ENCODE peak calls at places on chromosome 9, in five cellular contexts. U is skeletal muscle cell, G is psoas muscle, T is upper lobe of left lung, H is RWPE2. S is an unnamed sample.

GRCh38 chr9:126643945-126644527 is 30.3 kb downstream of the LMX1B start:
- DNase-seq in G (no peak), H (no peak), U (no peak), T (peak; percentile 56), S (no peak)

GRCh38 chr9:126989847-126990821 is 75.6 kb downstream of the RALGPS1 start:
- DNase-seq in H (no peak), U (no peak), G (peak; percentile 81), T (no peak), S (no peak)

GRCh38 chr9:26245072-26245471 is 566.8 kb upstream of the TUSC1 start:
- DNase-seq in T (no peak), H (no peak), U (peak; percentile 62), G (no peak), S (no peak)

GRCh38 chr9:119533509-119533908 is 164.3 kb upstream of the BRINP1 start:
- DNase-seq in H (no peak), U (no peak), G (no peak), T (no peak), S (no peak)

GRCh38 chr9:19232830-19233194 is 2.3 kb downstream of the DENND4C start:
- DNase-seq in G (no peak), T (no peak), U (no peak), H (no peak), S (no peak)

GRCh38 chr9:13800776-13801175 is 513.2 kb downstream of the NFIB start:
- DNase-seq in T (no peak), H (no peak), U (no peak), G (no peak), S (no peak)

GRCh38 chr9:105500108-105500766 is 52.4 kb downstream of the FSD1L start:
- DNase-seq in H (no peak), G (no peak), T (no peak), U (no peak), S (no peak)

GRCh38 chr9:137880976-137881530 is 3.5 kb downstream of the CACNA1B start:
- DNase-seq in T (no peak), G (no peak), H (no peak), U (no peak), S (no peak)

GRCh38 chr9:31588010-31588409 is 796.4 kb upstream of the ACO1 start:
- DNase-seq in G (peak; percentile 33), T (no peak), U (no peak), H (no peak), S (no peak)

GRCh38 chr9:122095010-122095767 is 2.1 kb upstream of the TTLL11 start:
- DNase-seq in U (no peak), T (no peak), G (no peak), H (no peak), S (no peak)

GRCh38 chr9:125066839-125067619 is 76.3 kb downstream of the SCAI start:
- DNase-seq in G (peak; percentile 50), U (no peak), H (no peak), T (no peak), S (no peak)

GRCh38 chr9:96554801-96555566 is 64.7 kb downstream of the CDC14B start:
- DNase-seq in H (no peak), G (no peak), U (no peak), T (no peak), S (no peak)

GRCh38 chr9:98468567-98469239 is 213.3 kb upstream of the TBC1D2 start:
- DNase-seq in U (no peak), G (no peak), T (no peak), H (no peak), S (no peak)

GRCh38 chr9:74803366-74804017 is 84.2 kb downstream of the TRPM6 start:
- DNase-seq in U (no peak), H (no peak), G (no peak), T (no peak), S (no peak)

GRCh38 chr9:86700601-86701000 is 246.7 kb downstream of the GAS1 start:
- DNase-seq in U (no peak), G (peak; percentile 69), H (no peak), T (no peak), S (peak; percentile 56)

GRCh38 chr9:106878943-106879916 is 16.3 kb downstream of the ZNF462 start:
- DNase-seq in U (peak; percentile 96), H (peak; percentile 86), T (no peak), G (peak; percentile 76), S (peak; percentile 74)

GRCh38 chr9:131624636-131625241 is 79.4 kb downstream of the PRRT1B start:
- DNase-seq in U (no peak), T (peak; percentile 44), H (no peak), G (peak; percentile 76), S (peak; percentile 53)

GRCh38 chr9:117437283-117437682 is 22.4 kb upstream of the ASTN2 start:
- DNase-seq in U (no peak), H (no peak), T (no peak), G (no peak), S (no peak)

GRCh38 chr9:104177003-104177611 is 83.0 kb downstream of the SMC2 start:
- DNase-seq in H (no peak), U (no peak), T (no peak), G (no peak), S (no peak)

GRCh38 chr9:96107436-96107835 is 194.5 kb downstream of the HSD17B3 start:
- DNase-seq in U (no peak), H (no peak), G (no peak), T (no peak), S (no peak)

GRCh38 chr9:78788101-78788500 is 491.2 kb downstream of the PSAT1 start:
- DNase-seq in H (no peak), U (no peak), G (no peak), T (no peak), S (no peak)

GRCh38 chr9:93061791-93062299 is 3.3 kb downstream of the SUSD3 start:
- DNase-seq in U (no peak), G (no peak), H (no peak), T (no peak), S (no peak)

GRCh38 chr9:127388037-127388855 is 8.7 kb upstream of the SLC2A8 start:
- DNase-seq in U (peak; percentile 94), T (no peak), G (no peak), H (no peak), S (no peak)

GRCh38 chr9:76699966-76700365 is 64.3 kb upstream of the PCA3 start:
- DNase-seq in T (no peak), G (no peak), U (peak; percentile 41), H (no peak), S (no peak)

GRCh38 chr9:99023229-99023628 is 79.5 kb downstream of the COL15A1 start:
- DNase-seq in T (no peak), G (no peak), U (no peak), H (no peak), S (no peak)

GRCh38 chr9:71442937-71443336 is 321.5 kb upstream of the TRPM3 start:
- DNase-seq in T (no peak), H (no peak), G (no peak), U (no peak), S (no peak)

GRCh38 chr9:71446499-71447411 is 321.6 kb downstream of the CEMIP2 start:
- DNase-seq in U (peak; percentile 6), H (peak; percentile 55), T (peak; percentile 85), G (peak; percentile 42), S (no peak)

DNA sequence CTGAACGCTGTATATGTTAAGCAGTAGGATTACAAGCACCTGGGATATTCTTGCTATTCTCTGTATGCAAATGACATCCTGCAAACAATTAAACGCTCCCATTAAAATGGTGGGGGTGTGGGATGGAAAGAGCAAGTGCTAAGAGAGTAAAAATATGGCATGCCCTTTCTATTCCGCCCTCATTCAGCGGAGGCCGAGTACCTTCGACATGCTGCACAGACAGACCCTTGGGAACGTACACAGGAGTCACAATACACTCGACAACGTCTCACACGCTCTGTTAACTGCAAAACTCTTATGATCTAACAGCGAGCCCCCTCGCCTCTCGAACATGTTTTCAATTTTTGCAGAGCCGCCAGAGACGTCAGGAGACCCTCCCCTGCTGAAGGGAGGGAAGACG is 322.2 kb downstream of the CEMIP2 start:
- DNase-seq in U (no peak), T (no peak), G (no peak), H (no peak), S (no peak)
- H3K4me3 ChIP-seq in U (peak overlapping the region; percentile 52), T (no peak overlapping the region), G (peak overlapping the region; percentile 54), H (no peak overlapping the region), S (peak overlapping the region; percentile 67)

GRCh38 chr9:136759436-136760325 is 1.6 kb upstream of the LCN8 start:
- DNase-seq in U (no peak), H (peak; percentile 62), G (peak; percentile 40), T (peak; percentile 47), S (no peak)
- H3K4me3 ChIP-seq in U (no peak overlapping the region), H (no peak overlapping the region), G (no peak overlapping the region), T (no peak overlapping the region), S (no peak overlapping the region)

GRCh38 chr9:95091971-95092320 is 225.6 kb downstream of the FANCC start:
- DNase-seq in G (no peak), T (no peak), U (no peak), H (no peak), S (no peak)
- H3K4me3 ChIP-seq in G (no peak overlapping the region), T (no peak overlapping the region), U (no peak overlapping the region), H (no peak overlapping the region), S (no peak overlapping the region)

GRCh38 chr9:11374961-11375360 is 762.2 kb upstream of the PTPRD start:
- DNase-seq in G (no peak), H (no peak), U (no peak), T (no peak), S (no peak)
- H3K4me3 ChIP-seq in G (no peak overlapping the region), H (no peak overlapping the region), U (no peak overlapping the region), T (no peak overlapping the region), S (no peak overlapping the region)

DNA sequence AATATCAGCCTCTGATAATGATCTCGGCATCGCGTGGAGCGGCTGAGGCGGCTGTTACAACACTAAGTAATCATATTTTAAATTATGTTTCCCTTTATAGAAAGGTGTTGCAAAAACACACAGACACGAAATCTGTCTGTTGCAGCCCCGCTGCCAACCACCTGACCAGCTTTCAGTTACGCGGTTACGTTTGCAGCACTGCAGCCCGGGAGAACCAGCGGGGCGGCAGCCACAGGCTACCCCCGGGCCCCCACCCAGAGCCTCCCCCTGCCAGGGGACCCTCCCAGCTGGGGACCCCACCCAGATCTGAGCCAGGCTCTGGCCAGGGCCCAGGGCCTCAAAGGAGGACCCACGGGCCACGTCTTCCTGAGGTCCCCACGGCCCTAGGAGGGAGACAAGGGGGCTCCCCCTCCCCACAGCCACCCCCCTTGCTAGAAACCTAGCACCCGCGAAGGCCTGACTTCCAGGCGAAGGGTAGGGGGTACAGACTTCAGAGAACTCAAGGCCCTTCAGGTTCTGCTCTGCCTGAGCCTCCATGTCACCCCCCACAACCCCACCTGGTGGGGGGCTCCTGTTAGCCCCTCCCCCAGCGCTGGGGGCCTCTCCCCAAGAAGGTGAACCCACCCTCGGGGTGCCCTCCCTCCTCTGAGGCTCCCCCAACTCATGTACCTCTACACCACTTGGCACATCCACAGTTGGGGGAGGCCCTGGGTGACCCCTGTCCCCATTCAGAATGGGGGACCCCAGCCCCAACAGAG is 6.0 kb downstream of the NACC2 start:
- DNase-seq in H (no peak), G (peak; percentile 75), T (peak; percentile 62), U (no peak), S (no peak)
- H3K4me3 ChIP-seq in H (no peak overlapping the region), G (peak overlapping the region; percentile 52), T (no peak overlapping the region), U (no peak overlapping the region), S (no peak overlapping the region)